ENCODE peak calls at places on chromosomes 6 and 20, in four cellular contexts. M is heart left ventricle, D is spleen, R is neuronal stem cell. F is an unnamed sample. For H3K4me1, the result is how much of the 10 kb centered on the place peaks cover.

GRCh38 chr6:3489032-3489757 is 32.3 kb upstream of the SLC22A23 start:
- DNase-seq in D (no peak), M (peak), R (no peak), F (no peak)

GRCh38 chr6:34484899-34485298 is 19.0 kb downstream of the PACSIN1 start:
- DNase-seq in D (peak), R (no peak), M (no peak), F (no peak)

GRCh38 chr6:142225115-142225514 is 76.7 kb upstream of the ADGRG6 start:
- DNase-seq in R (no peak), M (no peak), D (no peak), F (no peak)

GRCh38 chr20:46230811-46231282 is 77.5 kb downstream of the CDH22 start:
- DNase-seq in D (no peak), M (no peak), R (peak), F (no peak)

GRCh38 chr20:59403261-59403961 is 103.0 kb downstream of the EDN3 start:
- DNase-seq in R (peak), D (peak), M (peak), F (peak)

GRCh38 chr20:43939762-43940121 is 25.1 kb downstream of the TOX2 start:
- DNase-seq in M (no peak), R (no peak), D (no peak), F (no peak)

GRCh38 chr20:37066168-37066567 is 29.6 kb downstream of the RBL1 start:
- DNase-seq in R (no peak), D (no peak), M (no peak), F (no peak)

GRCh38 chr20:38979842-38980241 is 17.7 kb downstream of the DHX35 start:
- DNase-seq in M (no peak), R (no peak), D (no peak), F (no peak)

GRCh38 chr20:17654649-17655285 is 27.3 kb downstream of the RRBP1 start:
- DNase-seq in R (peak), D (peak), M (no peak), F (peak)

GRCh38 chr6:147204843-147205311 is 660 bp downstream of the STXBP5 start:
- DNase-seq in D (no peak), R (no peak), M (no peak), F (no peak)

GRCh38 chr6:162875070-162875469 is 147.3 kb downstream of the PACRG start:
- DNase-seq in R (no peak), D (no peak), M (no peak), F (no peak)

GRCh38 chr20:15555913-15556312 is 1017.3 kb downstream of the KIF16B start:
- DNase-seq in M (no peak), D (no peak), R (no peak), F (no peak)

GRCh38 chr6:27593200-27593818 is 120.4 kb upstream of the ZNF184 start:
- DNase-seq in R (no peak), M (no peak), D (no peak), F (no peak)

GRCh38 chr20:63309261-63310071 is 16.5 kb downstream of the COL20A1 start:
- DNase-seq in M (no peak), D (no peak), R (peak), F (no peak)

GRCh38 chr6:83055366-83055964 is 10.2 kb downstream of the UBE3D start:
- DNase-seq in D (no peak), R (peak), M (peak), F (peak)

GRCh38 chr6:72657798-72658197 is 35.9 kb downstream of the KCNQ5 start:
- DNase-seq in M (no peak), D (no peak), R (no peak), F (no peak)

GRCh38 chr20:59985864-59986263 is 27.6 kb downstream of the CDH26 start:
- DNase-seq in R (no peak), M (no peak), D (no peak), F (no peak)

GRCh38 chr6:15473741-15474161 is 189.1 kb downstream of the DTNBP1 start:
- DNase-seq in R (no peak), D (no peak), M (peak), F (no peak)

GRCh38 chr6:53461682-53462081 is 83.2 kb downstream of the GCLC start:
- DNase-seq in D (peak), M (no peak), R (no peak), F (no peak)
- H3K4me1 ChIP-seq in D (half or more), M (under half), R (under half), F (under half)

DNA sequence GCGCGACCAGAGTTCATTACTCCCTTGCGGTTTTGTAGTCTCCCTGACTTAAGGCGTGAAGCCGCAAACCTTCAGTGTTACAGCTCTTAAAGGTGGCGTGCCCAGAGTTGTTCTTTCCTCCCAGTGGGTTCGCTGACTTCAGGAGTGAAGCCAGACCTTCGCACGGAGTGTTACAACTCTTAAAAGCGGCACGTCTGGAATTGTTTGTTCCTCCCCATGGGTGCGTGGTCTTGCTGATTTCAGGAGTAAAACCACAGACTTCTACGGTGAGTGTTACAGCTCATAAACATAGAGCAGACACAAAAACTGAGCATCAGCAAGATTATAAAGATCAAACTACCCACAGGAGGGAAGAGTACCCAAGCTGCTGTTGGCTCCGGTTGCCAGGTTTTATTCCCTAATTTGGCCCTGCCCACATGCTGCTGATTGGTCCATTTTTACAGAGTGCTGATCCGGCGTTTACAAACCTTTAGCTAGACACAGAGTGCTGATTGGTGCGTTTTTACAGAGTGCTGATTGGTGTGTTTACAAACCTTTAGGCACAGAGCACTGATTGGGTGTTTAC is 10.4 kb downstream of the TMEM14C start:
- DNase-seq in R (no peak), M (no peak), D (no peak), F (no peak)
- H3K27ac ChIP-seq in R (no peak), M (no peak), D (no peak), F (no peak)

GRCh38 chr20:20366896-20367680 is 816 bp upstream of the INSM1 start:
- DNase-seq in R (peak), M (no peak), D (no peak), F (no peak)

GRCh38 chr20:20367681-20368413 is at the start of gene INSM1:
- DNase-seq in M (no peak), R (peak), D (no peak), F (no peak)

GRCh38 chr20:20370087-20370575 is 2.2 kb downstream of the INSM1 start:
- DNase-seq in D (no peak), M (no peak), R (no peak), F (no peak)

GRCh38 chr20:20369353-20370086 is 1.6 kb downstream of the INSM1 start:
- DNase-seq in R (no peak), M (no peak), D (no peak), F (no peak)

GRCh38 chr20:20368414-20369352 is 779 bp downstream of the INSM1 start:
- DNase-seq in M (no peak), R (no peak), D (no peak), F (no peak)
- H3K4me1 ChIP-seq in M (under half), R (under half), D (under half), F (under half)

GRCh38 chr6:43053545-43054205 is at the start of gene CUL7:
- DNase-seq in R (peak), M (peak), D (peak), F (peak)

GRCh38 chr6:43054206-43054943 is 724 bp upstream of the CUL7 start:
- DNase-seq in D (no peak), R (no peak), M (no peak), F (no peak)

GRCh38 chr6:43052842-43053544 is 658 bp downstream of the CUL7 start:
- DNase-seq in D (no peak), R (no peak), M (no peak), F (no peak)

GRCh38 chr6:43050981-43051380 is 2.7 kb downstream of the CUL7 start:
- DNase-seq in D (no peak), M (no peak), R (no peak), F (no peak)

DNA sequence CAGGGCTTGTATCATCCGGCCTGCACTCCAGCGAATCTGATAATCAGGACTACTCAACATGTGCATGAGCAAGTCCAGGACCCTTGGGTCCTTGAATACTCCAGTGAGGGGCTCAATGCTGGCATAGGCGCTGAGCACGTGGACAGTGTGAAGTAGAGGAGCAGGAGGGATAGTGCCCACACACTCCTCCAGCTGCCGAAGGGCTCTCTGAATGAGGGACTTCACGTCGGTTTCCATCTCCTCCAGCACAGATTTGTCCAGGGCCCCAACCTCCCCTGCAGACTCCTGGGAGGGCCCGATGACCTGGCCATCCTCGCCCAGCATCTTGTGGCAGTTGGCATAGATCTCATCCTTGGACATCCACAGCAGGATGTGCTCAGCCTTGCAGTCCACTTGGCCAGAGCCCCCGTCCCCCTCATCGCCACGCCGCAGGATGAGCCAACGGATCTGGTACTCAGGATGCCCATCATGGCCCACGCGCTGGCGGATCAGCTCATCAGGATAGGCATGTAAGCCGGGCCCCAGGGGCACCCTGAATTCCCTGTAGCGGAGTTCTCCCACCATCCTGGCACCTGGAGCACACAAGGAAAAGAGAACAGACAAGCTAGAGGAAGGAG is 1.3 kb downstream of the CUL7 start:
- DNase-seq in R (no peak), M (no peak), D (no peak), F (no peak)
- H3K27ac ChIP-seq in R (no peak), M (peak), D (peak), F (no peak)

DNA sequence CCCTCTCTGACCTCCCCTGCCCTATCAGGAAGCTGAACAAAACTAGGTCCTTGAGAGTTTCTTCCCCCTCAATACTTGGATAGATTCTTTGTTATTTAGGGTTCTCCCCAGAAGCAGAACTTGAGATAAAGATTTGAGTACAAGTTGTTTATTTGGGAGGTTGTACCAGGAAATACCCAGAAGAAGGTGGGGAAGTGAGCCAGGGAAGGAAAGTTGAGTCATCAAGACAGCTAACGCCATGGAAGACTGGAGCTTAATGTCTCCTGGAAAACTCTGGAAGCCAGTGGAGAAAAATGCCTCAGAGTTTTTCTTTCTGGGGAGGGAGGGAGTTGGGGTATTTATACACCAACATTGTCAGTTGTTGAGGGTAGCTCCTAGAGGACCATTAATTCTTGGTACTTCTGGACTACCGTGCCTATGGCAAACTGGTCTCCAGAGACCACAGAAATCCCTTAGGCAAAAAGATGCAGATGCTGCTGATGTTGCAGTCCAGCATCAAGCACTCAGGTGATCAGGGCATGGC is 102.6 kb upstream of the ZFP64 start:
- DNase-seq in M (no peak), D (no peak), R (no peak), F (no peak)
- H3K4me1 ChIP-seq in M (under half), D (under half), R (under half), F (under half)

DNA sequence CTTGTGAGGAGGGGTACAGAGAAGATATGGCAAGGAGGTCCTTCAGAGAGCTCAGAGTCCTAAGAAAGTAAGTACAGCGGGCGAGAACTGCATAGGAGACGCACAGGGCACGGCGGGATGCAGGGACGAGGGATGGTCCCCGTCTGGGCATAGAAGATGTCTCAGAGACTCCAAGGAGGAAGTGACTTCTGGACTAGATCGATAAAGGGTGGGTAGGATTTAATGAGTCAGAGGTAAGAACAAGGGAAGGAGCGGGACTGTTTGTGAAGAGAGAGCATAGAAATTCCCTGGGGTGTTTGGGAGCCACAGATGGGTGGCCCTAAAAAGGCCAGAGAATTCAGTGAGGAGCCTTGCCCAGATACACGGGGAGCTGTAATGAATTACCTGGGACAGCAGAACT is 69.1 kb downstream of the FAM120B start:
- DNase-seq in R (no peak), M (no peak), D (no peak), F (no peak)
- H3K27ac ChIP-seq in R (no peak), M (no peak), D (no peak), F (no peak)

DNA sequence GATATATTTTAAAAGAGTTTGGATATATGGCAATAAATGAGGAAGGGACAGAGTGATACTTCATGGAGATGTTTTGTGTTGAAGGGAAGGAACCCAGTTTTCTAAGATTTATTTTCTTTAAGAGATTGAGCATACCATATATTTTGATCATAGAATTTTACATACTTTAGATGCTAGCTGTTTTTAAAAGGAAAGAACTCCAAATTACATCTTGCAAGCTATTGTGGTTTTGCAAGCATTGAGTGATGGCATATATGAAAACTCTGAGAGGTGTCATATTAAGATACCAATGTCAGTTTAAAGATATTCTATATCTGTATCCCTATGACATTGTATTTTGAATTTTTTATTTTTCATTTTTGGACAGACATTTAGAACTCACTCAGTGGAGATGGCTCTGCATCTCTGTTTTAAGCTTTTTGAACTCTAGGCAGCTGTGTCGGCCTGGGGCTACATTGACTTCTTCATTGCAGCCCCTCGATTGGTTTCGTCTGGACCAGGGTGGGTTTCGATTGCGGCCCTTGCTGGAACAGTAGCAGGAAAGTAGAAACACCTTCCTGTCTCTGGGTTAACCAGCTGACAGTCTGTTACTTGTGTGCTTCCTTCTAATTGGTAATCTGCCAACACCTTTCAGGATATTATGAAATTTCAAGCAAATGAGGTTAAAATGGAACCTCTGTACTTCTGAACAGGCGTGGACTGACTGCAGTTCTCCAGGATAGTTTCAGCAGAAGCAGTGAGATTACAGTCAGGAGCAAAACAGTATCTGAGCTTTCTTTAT is 14.0 kb downstream of the IGF2R start:
- DNase-seq in D (peak), R (no peak), M (no peak), F (no peak)
- H3K4me1 ChIP-seq in D (half or more), R (under half), M (half or more), F (under half)

GRCh38 chr20:50152394-50153152 is 950 bp downstream of the PEDS1 start:
- DNase-seq in R (no peak), M (no peak), D (no peak), F (no peak)
- H3K27ac ChIP-seq in R (no peak), M (peak), D (peak), F (no peak)

GRCh38 chr6:137233561-137234504 is 14.6 kb upstream of the IFNGR1 start:
- DNase-seq in D (no peak), R (no peak), M (peak), F (no peak)

GRCh38 chr6:137229075-137229759 is 10.0 kb upstream of the IFNGR1 start:
- DNase-seq in D (no peak), M (no peak), R (no peak), F (no peak)

GRCh38 chr6:137230547-137230946 is 11.4 kb upstream of the IFNGR1 start:
- DNase-seq in M (no peak), R (no peak), D (no peak), F (no peak)

GRCh38 chr6:137231895-137232294 is 12.7 kb upstream of the IFNGR1 start:
- DNase-seq in D (no peak), R (no peak), M (no peak), F (no peak)

GRCh38 chr6:137231156-137231555 is 12.0 kb upstream of the IFNGR1 start:
- DNase-seq in M (no peak), D (no peak), R (no peak), F (no peak)
- H3K4me1 ChIP-seq in M (under half), D (half or more), R (under half), F (under half)